ENCODE peak calls at places on chromosomes 12 and 14, in five cellular contexts. R, Q, V, M and J are unnamed samples.

GRCh38 chr12:87140257-87140656 is 884.1 kb upstream of the MGAT4C start:
- DNase-seq in M (peak), V (no peak), R (no peak), Q (no peak), J (no peak)

GRCh38 chr12:68796399-68796798 is 11.6 kb upstream of the MDM2 start:
- DNase-seq in R (no peak), V (no peak), Q (no peak), M (no peak), J (no peak)

GRCh38 chr12:27382126-27382795 is 49.6 kb downstream of the BMAL2 start:
- DNase-seq in M (peak), R (no peak), V (no peak), Q (no peak), J (no peak)

GRCh38 chr12:123743002-123743401 is 19.1 kb upstream of the DNAH10 start:
- DNase-seq in V (no peak), R (no peak), Q (no peak), M (no peak), J (no peak)

GRCh38 chr14:33184587-33184986 is 245.9 kb downstream of the NPAS3 start:
- DNase-seq in R (no peak), M (peak), Q (no peak), V (no peak), J (no peak)

GRCh38 chr14:23074906-23075305 is 17.6 kb upstream of the CDH24 start:
- DNase-seq in V (no peak), M (no peak), R (no peak), Q (no peak), J (no peak)

GRCh38 chr12:20800160-20800559 is 10.3 kb upstream of the SLCO1B3 start:
- DNase-seq in V (no peak), Q (no peak), M (no peak), R (no peak), J (no peak)

GRCh38 chr12:9692909-9693308 is 23.4 kb downstream of the CLEC2D start:
- DNase-seq in V (no peak), R (no peak), M (no peak), Q (no peak), J (no peak)

GRCh38 chr12:45235087-45236025 is 19.5 kb downstream of the ANO6 start:
- DNase-seq in Q (no peak), M (peak), V (peak), R (no peak), J (no peak)